ENCODE peak calls at places on chromosomes 5 and 9, in seven cellular contexts. F, W, K, M, R, I and B are unnamed samples.

GRCh38 chr9:97307091-97307490 is 368 bp upstream of the CCDC180 start:
- DNase-seq in M (peak; percentile 84), R (peak; percentile 90), F (peak; percentile 93), I (no peak), K (peak; percentile 63), W (no peak), B (peak; percentile 21)

GRCh38 chr5:37308796-37309195 is 59.6 kb upstream of the CPLANE1 start:
- DNase-seq in F (no peak), W (no peak), I (no peak), M (no peak), R (no peak), K (no peak), B (no peak)

GRCh38 chr5:105952875-105953274 is 1717.9 kb downstream of the EFNA5 start:
- DNase-seq in I (no peak), F (no peak), W (no peak), R (no peak), M (no peak), K (no peak), B (peak; percentile 35)

GRCh38 chr5:133358271-133358670 is 254.1 kb downstream of the FSTL4 start:
- DNase-seq in K (no peak), M (no peak), F (no peak), W (no peak), I (no peak), R (no peak), B (no peak)

GRCh38 chr5:135364416-135365262 is 34.4 kb downstream of the MACROH2A1 start:
- DNase-seq in I (no peak), K (no peak), M (no peak), F (no peak), W (no peak), R (no peak), B (no peak)

GRCh38 chr5:134095293-134095692 is 19.2 kb upstream of the TCF7 start:
- DNase-seq in K (no peak), F (no peak), M (no peak), W (no peak), R (peak; percentile 12), I (no peak), B (no peak)

GRCh38 chr5:160926428-160926827 is 74.4 kb upstream of the ATP10B start:
- DNase-seq in I (no peak), K (no peak), W (no peak), R (no peak), M (no peak), F (peak; percentile 70), B (peak; percentile 19)

GRCh38 chr9:93686127-93686879 is 109.9 kb downstream of the PHF2 start:
- DNase-seq in F (no peak), W (no peak), R (no peak), M (no peak), K (no peak), I (no peak), B (no peak)

GRCh38 chr5:44943637-44944036 is 134.9 kb downstream of the MRPS30 start:
- DNase-seq in K (no peak), M (no peak), R (no peak), W (no peak), F (no peak), I (no peak), B (no peak)

GRCh38 chr9:9719373-9720112 is 893.3 kb downstream of the PTPRD start:
- DNase-seq in I (no peak), W (no peak), M (no peak), F (no peak), R (peak; percentile 20), K (no peak), B (no peak)

GRCh38 chr9:20898885-20899554 is 132.4 kb downstream of the HACD4 start:
- DNase-seq in R (no peak), M (no peak), I (no peak), F (no peak), W (no peak), K (peak; percentile 23), B (peak; percentile 84)

GRCh38 chr9:121885345-121885901 is 207.7 kb downstream of the TTLL11 start:
- DNase-seq in M (no peak), F (no peak), I (no peak), K (no peak), W (no peak), R (no peak), B (no peak)

GRCh38 chr5:171226096-171226495 is 83.0 kb upstream of the TLX3 start:
- DNase-seq in W (no peak), K (no peak), I (no peak), F (no peak), M (no peak), R (no peak), B (no peak)

GRCh38 chr5:155872801-155873200 is 454.2 kb upstream of the SGCD start:
- DNase-seq in F (no peak), W (no peak), M (no peak), R (no peak), K (no peak), I (no peak), B (no peak)

GRCh38 chr5:124235576-124235975 is 510.9 kb downstream of the ZNF608 start:
- DNase-seq in M (no peak), W (no peak), K (no peak), I (no peak), R (no peak), F (no peak), B (no peak)

DNA sequence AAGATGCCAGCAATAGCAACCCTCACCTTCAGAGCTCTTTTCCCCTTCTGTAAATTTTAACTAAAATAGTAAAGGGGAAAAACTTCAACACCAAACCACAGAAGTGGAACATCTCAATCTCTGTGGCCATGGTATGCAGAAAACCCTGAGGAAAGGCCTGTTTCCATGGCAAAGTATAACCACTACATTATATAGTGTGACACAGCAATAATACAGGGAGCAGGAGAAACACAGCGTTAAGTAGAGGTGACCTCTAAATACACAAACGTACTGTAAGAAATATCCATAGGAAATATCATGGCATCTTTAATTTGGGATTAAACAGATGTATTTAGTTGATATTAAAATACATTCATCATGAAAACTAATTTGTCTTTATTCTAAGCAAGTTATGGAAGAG is 106.4 kb downstream of the SLC24A2 start:
- DNase-seq in F (no peak), K (no peak), W (no peak), I (no peak), M (no peak), R (no peak), B (no peak)
- H3K36me3 ChIP-seq in F (no peaks in the 10 kb centered on the region), K (no peaks in the 10 kb centered on the region), W (no peaks in the 10 kb centered on the region), I (no peaks in the 10 kb centered on the region), M (no peaks in the 10 kb centered on the region), R (no peaks in the 10 kb centered on the region), B (no peaks in the 10 kb centered on the region)

GRCh38 chr9:132228062-132228461 is 66.2 kb downstream of the NTNG2 start:
- DNase-seq in M (no peak), R (no peak), W (no peak), K (no peak), I (no peak), F (no peak), B (no peak)
- H3K27me3 ChIP-seq in M (peaks cover 2% of the 10 kb centered on the region), R (peaks cover 8% of the 10 kb centered on the region), W (no peaks in the 10 kb centered on the region), K (no peaks in the 10 kb centered on the region), I (no peaks in the 10 kb centered on the region), F (no peaks in the 10 kb centered on the region), B (peaks cover 3% of the 10 kb centered on the region)

DNA sequence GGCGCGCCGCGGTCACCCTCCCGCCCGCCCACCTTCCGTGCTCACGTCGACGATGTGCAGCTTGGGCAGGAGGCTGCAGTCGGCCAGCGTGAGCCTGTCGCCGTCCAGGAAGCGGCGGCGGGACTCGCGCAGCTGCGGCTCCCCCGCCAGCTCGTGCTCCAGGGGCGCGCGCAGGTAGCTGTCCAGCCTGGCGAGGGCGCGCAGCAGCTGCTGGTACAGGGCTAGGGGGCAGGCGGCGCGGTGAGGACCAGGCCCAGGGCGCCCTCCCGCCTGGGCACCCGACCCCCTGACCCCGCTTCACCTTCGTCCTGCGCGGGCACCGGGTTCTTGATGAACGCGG is 1.5 kb downstream of the CLIC3 start:
- DNase-seq in W (no peak), K (peak; percentile 34), F (no peak), R (no peak), I (no peak), M (no peak), B (no peak)
- H3K4me3 ChIP-seq in W (no peak overlapping the region), K (no peak overlapping the region), F (peak overlapping the region; percentile 50), R (no peak overlapping the region), I (no peak overlapping the region), M (no peak overlapping the region), B (no peak overlapping the region)

GRCh38 chr5:5473224-5473623 is 50.7 kb downstream of the ICE1 start:
- DNase-seq in M (no peak), R (no peak), F (no peak), K (no peak), W (no peak), I (no peak), B (peak; percentile 84)
- H3K36me3 ChIP-seq in M (peaks cover 45% of the 10 kb centered on the region), R (peaks cover 2% of the 10 kb centered on the region), F (peaks cover 32% of the 10 kb centered on the region), K (peaks cover 15% of the 10 kb centered on the region), W (peaks cover 64% of the 10 kb centered on the region), I (peaks cover 22% of the 10 kb centered on the region), B (peaks cover 6% of the 10 kb centered on the region)

DNA sequence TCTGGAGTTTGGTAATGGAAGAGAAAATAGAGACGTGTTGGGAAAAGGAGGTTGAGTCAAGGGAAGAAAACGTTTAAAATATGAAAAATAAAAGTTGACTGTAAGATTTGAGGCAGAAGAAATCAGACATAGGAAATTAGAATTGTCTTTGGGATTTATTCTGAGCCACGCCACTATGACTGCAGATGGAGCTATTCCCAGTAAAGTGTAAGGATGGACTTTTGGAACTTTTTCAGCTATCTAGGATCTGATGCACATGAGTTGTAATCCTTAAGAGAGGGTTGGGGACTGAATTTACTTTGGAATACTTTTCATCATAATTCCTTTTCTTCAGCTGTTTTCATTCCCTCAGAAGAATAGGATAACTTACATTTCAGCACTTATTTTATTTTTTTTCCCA is 336.7 kb downstream of the FAM170A start:
- DNase-seq in M (no peak), K (no peak), R (no peak), F (no peak), W (no peak), I (no peak), B (no peak)
- H3K27me3 ChIP-seq in M (no peaks in the 10 kb centered on the region), K (no peaks in the 10 kb centered on the region), R (no peaks in the 10 kb centered on the region), F (no peaks in the 10 kb centered on the region), W (no peaks in the 10 kb centered on the region), I (no peaks in the 10 kb centered on the region), B (no peaks in the 10 kb centered on the region)

GRCh38 chr9:4936277-4936676 is 48.8 kb upstream of the JAK2 start:
- DNase-seq in W (no peak), F (no peak), M (no peak), R (no peak), K (no peak), I (no peak), B (no peak)
- H3K4me3 ChIP-seq in W (no peak overlapping the region), F (no peak overlapping the region), M (no peak overlapping the region), R (no peak overlapping the region), K (no peak overlapping the region), I (no peak overlapping the region), B (no peak overlapping the region)

GRCh38 chr5:14281746-14282181 is 138.6 kb downstream of the TRIO start:
- DNase-seq in K (no peak), I (no peak), R (no peak), F (no peak), W (no peak), M (no peak), B (no peak)
- H3K36me3 ChIP-seq in K (peaks cover under 1% of the 10 kb centered on the region), I (no peaks in the 10 kb centered on the region), R (no peaks in the 10 kb centered on the region), F (peaks cover 8% of the 10 kb centered on the region), W (peaks cover under 1% of the 10 kb centered on the region), M (peaks cover 46% of the 10 kb centered on the region), B (peaks cover 7% of the 10 kb centered on the region)

DNA sequence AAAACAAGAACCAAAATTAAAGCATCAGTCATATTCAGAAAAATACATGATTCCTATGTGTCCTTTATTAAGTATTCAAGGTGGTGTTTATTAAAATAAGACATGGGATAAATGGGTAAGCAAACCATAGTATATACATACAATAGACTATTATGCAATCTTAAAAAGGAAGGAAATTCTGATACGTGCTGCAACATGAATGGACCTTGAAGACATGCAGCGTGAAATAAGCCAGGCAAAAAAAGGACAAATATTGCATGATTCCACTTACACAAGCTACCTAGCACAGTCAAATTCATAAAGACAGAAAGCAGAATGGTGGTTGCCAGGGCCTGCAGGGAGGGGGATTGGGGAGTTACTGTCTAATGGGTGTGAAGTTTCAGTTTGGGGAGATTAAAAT is 127.7 kb downstream of the DMAC1 start:
- DNase-seq in R (no peak), K (no peak), I (no peak), M (no peak), F (no peak), W (no peak), B (peak; percentile 88)
- H3K27me3 ChIP-seq in R (no peaks in the 10 kb centered on the region), K (no peaks in the 10 kb centered on the region), I (no peaks in the 10 kb centered on the region), M (no peaks in the 10 kb centered on the region), F (no peaks in the 10 kb centered on the region), W (no peaks in the 10 kb centered on the region), B (no peaks in the 10 kb centered on the region)